ENCODE peak calls at places on chromosomes 6 and 20, in seven cellular contexts. One of them, this sample, is unnamed.

GRCh38 chr6:154842828-154843227 is 109.6 kb downstream of the SCAF8 start:
- DNase-seq in mammary epithelial cell: no peak
- DNase-seq in PC-3: no peak
- DNase-seq in psoas muscle: no peak
- DNase-seq in thyroid gland: no peak
- DNase-seq in upper lobe of right lung: no peak
- DNase-seq in CD4-positive, alpha-beta T cell: no peak
- DNase-seq in this sample: no peak

GRCh38 chr6:30591008-30591407 is 19.8 kb downstream of the ABCF1 start:
- DNase-seq in PC-3: peak; percentile 85
- DNase-seq in upper lobe of right lung: no peak
- DNase-seq in CD4-positive, alpha-beta T cell: no peak
- DNase-seq in psoas muscle: no peak
- DNase-seq in thyroid gland: peak; percentile 68
- DNase-seq in mammary epithelial cell: peak; percentile 87
- DNase-seq in this sample: no peak

GRCh38 chr6:37667050-37667814 is 30.5 kb downstream of the MDGA1 start:
- DNase-seq in PC-3: peak; percentile 65
- DNase-seq in upper lobe of right lung: no peak
- DNase-seq in thyroid gland: no peak
- DNase-seq in CD4-positive, alpha-beta T cell: no peak
- DNase-seq in psoas muscle: no peak
- DNase-seq in mammary epithelial cell: no peak
- DNase-seq in this sample: no peak

GRCh38 chr6:53628354-53629119 is 37.0 kb downstream of the KLHL31 start:
- DNase-seq in CD4-positive, alpha-beta T cell: no peak
- DNase-seq in mammary epithelial cell: peak; percentile 94
- DNase-seq in psoas muscle: no peak
- DNase-seq in upper lobe of right lung: no peak
- DNase-seq in thyroid gland: no peak
- DNase-seq in PC-3: peak; percentile 98
- DNase-seq in this sample: no peak

GRCh38 chr6:163405412-163406309 is 8.9 kb upstream of the QKI start:
- DNase-seq in CD4-positive, alpha-beta T cell: peak; percentile 7
- DNase-seq in thyroid gland: peak; percentile 76
- DNase-seq in mammary epithelial cell: no peak
- DNase-seq in upper lobe of right lung: peak; percentile 89
- DNase-seq in psoas muscle: peak; percentile 83
- DNase-seq in PC-3: no peak
- DNase-seq in this sample: peak; percentile 68

GRCh38 chr6:113901482-113901881 is 44.3 kb downstream of the MARCKS start:
- DNase-seq in mammary epithelial cell: no peak
- DNase-seq in CD4-positive, alpha-beta T cell: no peak
- DNase-seq in upper lobe of right lung: no peak
- DNase-seq in thyroid gland: no peak
- DNase-seq in PC-3: no peak
- DNase-seq in psoas muscle: no peak
- DNase-seq in this sample: no peak

GRCh38 chr6:125791151-125791819 is 525 bp downstream of the NCOA7 start:
- DNase-seq in PC-3: peak; percentile 51
- DNase-seq in thyroid gland: peak; percentile 40
- DNase-seq in psoas muscle: no peak
- DNase-seq in mammary epithelial cell: peak; percentile 66
- DNase-seq in upper lobe of right lung: no peak
- DNase-seq in CD4-positive, alpha-beta T cell: peak; percentile 21
- DNase-seq in this sample: no peak

GRCh38 chr6:25366785-25367657 is 87.8 kb downstream of the CARMIL1 start:
- DNase-seq in psoas muscle: no peak
- DNase-seq in CD4-positive, alpha-beta T cell: peak; percentile 20
- DNase-seq in mammary epithelial cell: peak; percentile 41
- DNase-seq in PC-3: peak; percentile 64
- DNase-seq in thyroid gland: no peak
- DNase-seq in upper lobe of right lung: no peak
- DNase-seq in this sample: no peak

GRCh38 chr20:38833154-38833856 is 27.8 kb downstream of the PPP1R16B start:
- DNase-seq in PC-3: no peak
- DNase-seq in upper lobe of right lung: no peak
- DNase-seq in psoas muscle: no peak
- DNase-seq in thyroid gland: no peak
- DNase-seq in mammary epithelial cell: no peak
- DNase-seq in CD4-positive, alpha-beta T cell: no peak
- DNase-seq in this sample: no peak

GRCh38 chr6:28719275-28719940 is 193.7 kb downstream of the GPX5 start:
- DNase-seq in psoas muscle: no peak
- DNase-seq in mammary epithelial cell: peak; percentile 63
- DNase-seq in PC-3: peak; percentile 62
- DNase-seq in CD4-positive, alpha-beta T cell: no peak
- DNase-seq in upper lobe of right lung: no peak
- DNase-seq in thyroid gland: no peak
- DNase-seq in this sample: no peak

GRCh38 chr6:13703496-13703895 is 8.1 kb downstream of the RANBP9 start:
- DNase-seq in thyroid gland: no peak
- DNase-seq in mammary epithelial cell: no peak
- DNase-seq in CD4-positive, alpha-beta T cell: no peak
- DNase-seq in PC-3: no peak
- DNase-seq in psoas muscle: no peak
- DNase-seq in upper lobe of right lung: no peak
- DNase-seq in this sample: no peak

GRCh38 chr6:161922631-161923119 is 648.8 kb upstream of the AGPAT4 start:
- DNase-seq in thyroid gland: peak; percentile 22
- DNase-seq in PC-3: peak; percentile 76
- DNase-seq in CD4-positive, alpha-beta T cell: no peak
- DNase-seq in mammary epithelial cell: peak; percentile 19
- DNase-seq in upper lobe of right lung: no peak
- DNase-seq in psoas muscle: peak; percentile 62
- DNase-seq in this sample: peak; percentile 17

GRCh38 chr6:168184701-168185100 is 105.7 kb upstream of the FRMD1 start:
- DNase-seq in mammary epithelial cell: no peak
- DNase-seq in psoas muscle: no peak
- DNase-seq in PC-3: no peak
- DNase-seq in CD4-positive, alpha-beta T cell: no peak
- DNase-seq in thyroid gland: no peak
- DNase-seq in upper lobe of right lung: no peak
- DNase-seq in this sample: no peak

GRCh38 chr6:131765081-131765852 is 42.6 kb upstream of the ENPP1 start:
- DNase-seq in PC-3: no peak
- DNase-seq in CD4-positive, alpha-beta T cell: no peak
- DNase-seq in mammary epithelial cell: peak; percentile 12
- DNase-seq in upper lobe of right lung: no peak
- DNase-seq in thyroid gland: no peak
- DNase-seq in psoas muscle: no peak
- DNase-seq in this sample: no peak

GRCh38 chr6:75171581-75172360 is 34.1 kb downstream of the COL12A1 start:
- DNase-seq in thyroid gland: no peak
- DNase-seq in psoas muscle: no peak
- DNase-seq in PC-3: no peak
- DNase-seq in CD4-positive, alpha-beta T cell: no peak
- DNase-seq in mammary epithelial cell: no peak
- DNase-seq in upper lobe of right lung: no peak
- DNase-seq in this sample: no peak

GRCh38 chr6:157143885-157144795 is 179.2 kb downstream of the TMEM242 start:
- DNase-seq in mammary epithelial cell: no peak
- DNase-seq in thyroid gland: no peak
- DNase-seq in upper lobe of right lung: no peak
- DNase-seq in CD4-positive, alpha-beta T cell: no peak
- DNase-seq in psoas muscle: no peak
- DNase-seq in PC-3: no peak
- DNase-seq in this sample: no peak

GRCh38 chr6:114342086-114342825 is 567 bp downstream of the HS3ST5 start:
- DNase-seq in psoas muscle: peak; percentile 51
- DNase-seq in upper lobe of right lung: peak; percentile 62
- DNase-seq in PC-3: peak; percentile 35
- DNase-seq in mammary epithelial cell: peak; percentile 16
- DNase-seq in thyroid gland: peak; percentile 2
- DNase-seq in CD4-positive, alpha-beta T cell: no peak
- DNase-seq in this sample: no peak

GRCh38 chr6:150528648-150529285 is 70.9 kb upstream of the PLEKHG1 start:
- DNase-seq in upper lobe of right lung: no peak
- DNase-seq in PC-3: no peak
- DNase-seq in mammary epithelial cell: peak; percentile 22
- DNase-seq in thyroid gland: no peak
- DNase-seq in CD4-positive, alpha-beta T cell: no peak
- DNase-seq in psoas muscle: peak; percentile 56
- DNase-seq in this sample: no peak

GRCh38 chr6:113858067-113858604 is 991 bp downstream of the MARCKS start:
- DNase-seq in thyroid gland: peak; percentile 53
- DNase-seq in PC-3: peak; percentile 15
- DNase-seq in CD4-positive, alpha-beta T cell: no peak
- DNase-seq in mammary epithelial cell: peak; percentile 58
- DNase-seq in psoas muscle: peak; percentile 57
- DNase-seq in upper lobe of right lung: peak; percentile 63
- DNase-seq in this sample: no peak

GRCh38 chr20:45780159-45780558 is 11.5 kb downstream of the WFDC3 start:
- DNase-seq in psoas muscle: no peak
- DNase-seq in CD4-positive, alpha-beta T cell: no peak
- DNase-seq in thyroid gland: no peak
- DNase-seq in upper lobe of right lung: no peak
- DNase-seq in PC-3: no peak
- DNase-seq in mammary epithelial cell: no peak
- DNase-seq in this sample: no peak
- H3K27ac ChIP-seq in psoas muscle: no peak overlapping the region
- H3K27ac ChIP-seq in CD4-positive, alpha-beta T cell: no peak overlapping the region
- H3K27ac ChIP-seq in thyroid gland: no peak overlapping the region
- H3K27ac ChIP-seq in upper lobe of right lung: peak overlapping the region; percentile 84
- H3K27ac ChIP-seq in PC-3: peak overlapping the region; percentile 99
- H3K27ac ChIP-seq in mammary epithelial cell: peak overlapping the region; percentile 97
- H3K27ac ChIP-seq in this sample: peak overlapping the region; percentile 63

DNA sequence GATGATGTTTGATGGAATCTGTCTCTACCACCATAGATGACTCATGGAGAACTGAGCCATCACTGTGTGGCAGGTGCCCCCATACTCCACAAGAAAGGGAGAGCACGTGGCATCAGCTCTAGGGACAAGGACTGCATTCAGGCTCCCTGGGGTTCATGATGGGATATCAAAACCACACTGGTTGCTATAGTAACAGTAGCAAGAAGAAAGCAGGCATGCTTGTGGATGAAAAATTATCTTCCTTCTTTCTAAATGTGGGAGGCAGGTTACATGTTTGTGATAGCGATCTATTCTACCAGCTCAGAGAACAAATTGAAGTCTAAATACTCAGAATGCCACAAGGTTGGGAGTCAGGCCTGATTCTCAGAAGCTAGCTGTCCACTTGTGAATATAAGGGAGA is 224.2 kb downstream of the ARHGAP18 start:
- DNase-seq in psoas muscle: no peak
- DNase-seq in CD4-positive, alpha-beta T cell: no peak
- DNase-seq in mammary epithelial cell: no peak
- DNase-seq in PC-3: no peak
- DNase-seq in upper lobe of right lung: no peak
- DNase-seq in thyroid gland: no peak
- DNase-seq in this sample: no peak
- H3K27ac ChIP-seq in psoas muscle: no peak overlapping the region
- H3K27ac ChIP-seq in CD4-positive, alpha-beta T cell: no peak overlapping the region
- H3K27ac ChIP-seq in mammary epithelial cell: no peak overlapping the region
- H3K27ac ChIP-seq in PC-3: no peak overlapping the region
- H3K27ac ChIP-seq in upper lobe of right lung: no peak overlapping the region
- H3K27ac ChIP-seq in thyroid gland: no peak overlapping the region
- H3K27ac ChIP-seq in this sample: no peak overlapping the region

DNA sequence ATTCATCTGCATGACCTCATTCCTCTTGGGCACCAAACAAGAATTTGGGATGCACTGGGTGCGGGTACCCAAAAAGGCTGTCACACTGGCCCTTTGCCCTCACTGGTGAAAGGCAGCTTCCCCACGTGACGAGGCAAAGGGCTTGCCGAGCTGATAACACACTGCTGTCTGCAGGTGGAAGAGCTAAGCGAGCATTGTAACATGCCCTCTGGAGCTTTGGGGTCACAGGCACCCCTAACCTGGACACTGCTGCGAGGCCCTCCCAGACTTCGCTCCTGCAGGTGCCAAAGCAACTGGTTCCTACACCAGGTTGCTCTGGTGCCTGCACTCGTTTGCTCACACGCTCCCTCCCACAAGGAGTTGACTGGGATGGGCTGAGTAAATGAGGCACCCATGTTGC is 1595.7 kb downstream of the HACE1 start:
- DNase-seq in psoas muscle: no peak
- DNase-seq in PC-3: no peak
- DNase-seq in thyroid gland: no peak
- DNase-seq in upper lobe of right lung: no peak
- DNase-seq in CD4-positive, alpha-beta T cell: no peak
- DNase-seq in mammary epithelial cell: no peak
- DNase-seq in this sample: no peak
- H3K27ac ChIP-seq in psoas muscle: no peak overlapping the region
- H3K27ac ChIP-seq in PC-3: no peak overlapping the region
- H3K27ac ChIP-seq in thyroid gland: no peak overlapping the region
- H3K27ac ChIP-seq in upper lobe of right lung: no peak overlapping the region
- H3K27ac ChIP-seq in CD4-positive, alpha-beta T cell: no peak overlapping the region
- H3K27ac ChIP-seq in mammary epithelial cell: no peak overlapping the region
- H3K27ac ChIP-seq in this sample: no peak overlapping the region

GRCh38 chr6:24272148-24272547 is 85.7 kb downstream of the DCDC2 start:
- DNase-seq in upper lobe of right lung: no peak
- DNase-seq in thyroid gland: no peak
- DNase-seq in PC-3: no peak
- DNase-seq in CD4-positive, alpha-beta T cell: no peak
- DNase-seq in psoas muscle: no peak
- DNase-seq in mammary epithelial cell: no peak
- DNase-seq in this sample: no peak
- H3K27ac ChIP-seq in upper lobe of right lung: no peak overlapping the region
- H3K27ac ChIP-seq in thyroid gland: no peak overlapping the region
- H3K27ac ChIP-seq in PC-3: no peak overlapping the region
- H3K27ac ChIP-seq in CD4-positive, alpha-beta T cell: no peak overlapping the region
- H3K27ac ChIP-seq in psoas muscle: no peak overlapping the region
- H3K27ac ChIP-seq in mammary epithelial cell: no peak overlapping the region
- H3K27ac ChIP-seq in this sample: no peak overlapping the region

DNA sequence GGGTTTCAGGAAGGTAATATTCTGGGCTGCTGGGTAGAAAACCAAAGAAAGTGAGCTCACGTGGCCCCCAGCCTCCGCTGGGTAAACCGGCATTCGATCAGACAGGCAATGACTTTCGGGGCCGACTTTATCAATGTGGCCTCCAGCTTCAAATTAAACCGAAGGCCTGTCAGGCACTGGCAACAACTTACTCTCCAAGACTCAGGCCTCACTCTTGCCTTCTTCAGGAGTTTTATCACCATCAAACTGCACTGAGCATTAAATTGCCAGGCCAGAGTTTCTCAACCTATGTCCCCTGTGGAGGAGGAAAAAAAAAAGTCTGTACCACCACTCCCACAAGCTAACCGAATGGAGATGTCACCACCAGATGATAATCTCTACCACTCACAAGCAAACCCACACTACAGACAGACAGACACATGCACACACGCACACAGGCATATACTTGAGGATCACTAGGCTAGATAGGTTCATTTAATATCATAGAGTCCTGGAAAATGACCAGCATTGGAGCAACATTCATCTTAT is 1.1 kb upstream of the MBOAT1 start:
- DNase-seq in mammary epithelial cell: no peak
- DNase-seq in thyroid gland: no peak
- DNase-seq in CD4-positive, alpha-beta T cell: no peak
- DNase-seq in PC-3: no peak
- DNase-seq in psoas muscle: no peak
- DNase-seq in upper lobe of right lung: no peak
- DNase-seq in this sample: no peak
- H3K27ac ChIP-seq in mammary epithelial cell: peak overlapping the region; percentile 92
- H3K27ac ChIP-seq in thyroid gland: peak overlapping the region; percentile 89
- H3K27ac ChIP-seq in CD4-positive, alpha-beta T cell: no peak overlapping the region
- H3K27ac ChIP-seq in PC-3: peak overlapping the region; percentile 74
- H3K27ac ChIP-seq in psoas muscle: peak overlapping the region; percentile 71
- H3K27ac ChIP-seq in upper lobe of right lung: peak overlapping the region; percentile 91
- H3K27ac ChIP-seq in this sample: peak overlapping the region; percentile 73